ENCODE peak calls at places on chromosomes 13 and 19, in ten cellular contexts. One of them, this sample, is unnamed.

GRCh38 chr13:113777311-113778260 is 18.6 kb downstream of the TMEM255B start:
- DNase-seq in HepG2: no peak
- DNase-seq in stomach: no peak
- DNase-seq in GM23338: peak
- DNase-seq in transverse colon: no peak
- DNase-seq in prostate gland: no peak
- DNase-seq in esophagus muscularis mucosa: no peak
- DNase-seq in Panc1: no peak
- DNase-seq in suprapubic skin: no peak
- DNase-seq in upper lobe of left lung: no peak
- DNase-seq in this sample: peak

GRCh38 chr13:94764576-94765321 is 52.4 kb upstream of the SOX21 start:
- DNase-seq in Panc1: no peak
- DNase-seq in transverse colon: no peak
- DNase-seq in suprapubic skin: no peak
- DNase-seq in upper lobe of left lung: no peak
- DNase-seq in prostate gland: no peak
- DNase-seq in stomach: no peak
- DNase-seq in esophagus muscularis mucosa: no peak
- DNase-seq in HepG2: no peak
- DNase-seq in GM23338: no peak
- DNase-seq in this sample: no peak

GRCh38 chr19:8174706-8175105 is 25.3 kb upstream of the FBN3 start:
- DNase-seq in esophagus muscularis mucosa: no peak
- DNase-seq in HepG2: no peak
- DNase-seq in GM23338: no peak
- DNase-seq in suprapubic skin: no peak
- DNase-seq in upper lobe of left lung: no peak
- DNase-seq in prostate gland: no peak
- DNase-seq in transverse colon: no peak
- DNase-seq in stomach: no peak
- DNase-seq in Panc1: no peak
- DNase-seq in this sample: no peak

GRCh38 chr13:112580912-112581311 is 7.0 kb downstream of the TUBGCP3 start:
- DNase-seq in esophagus muscularis mucosa: peak
- DNase-seq in stomach: no peak
- DNase-seq in GM23338: no peak
- DNase-seq in HepG2: no peak
- DNase-seq in Panc1: no peak
- DNase-seq in upper lobe of left lung: no peak
- DNase-seq in transverse colon: no peak
- DNase-seq in prostate gland: no peak
- DNase-seq in suprapubic skin: no peak
- DNase-seq in this sample: no peak

GRCh38 chr19:49142866-49143335 is 12.3 kb downstream of the HRC start:
- DNase-seq in prostate gland: peak
- DNase-seq in esophagus muscularis mucosa: no peak
- DNase-seq in stomach: peak
- DNase-seq in GM23338: peak
- DNase-seq in upper lobe of left lung: peak
- DNase-seq in transverse colon: peak
- DNase-seq in Panc1: no peak
- DNase-seq in suprapubic skin: peak
- DNase-seq in HepG2: no peak
- DNase-seq in this sample: peak

GRCh38 chr19:16612631-16613030 is 15.4 kb downstream of the MED26 start:
- DNase-seq in Panc1: no peak
- DNase-seq in transverse colon: no peak
- DNase-seq in GM23338: no peak
- DNase-seq in upper lobe of left lung: no peak
- DNase-seq in esophagus muscularis mucosa: no peak
- DNase-seq in suprapubic skin: no peak
- DNase-seq in prostate gland: no peak
- DNase-seq in HepG2: no peak
- DNase-seq in stomach: no peak
- DNase-seq in this sample: no peak

GRCh38 chr13:113623491-113624234 is 34.3 kb downstream of the ATP4B start:
- DNase-seq in GM23338: no peak
- DNase-seq in transverse colon: no peak
- DNase-seq in stomach: no peak
- DNase-seq in HepG2: no peak
- DNase-seq in Panc1: no peak
- DNase-seq in prostate gland: no peak
- DNase-seq in suprapubic skin: peak
- DNase-seq in upper lobe of left lung: no peak
- DNase-seq in esophagus muscularis mucosa: no peak
- DNase-seq in this sample: peak

GRCh38 chr19:42601811-42602443 is 7.2 kb upstream of the CEACAM8 start:
- DNase-seq in prostate gland: no peak
- DNase-seq in Panc1: no peak
- DNase-seq in stomach: no peak
- DNase-seq in transverse colon: no peak
- DNase-seq in HepG2: peak
- DNase-seq in suprapubic skin: no peak
- DNase-seq in GM23338: peak
- DNase-seq in esophagus muscularis mucosa: no peak
- DNase-seq in upper lobe of left lung: no peak
- DNase-seq in this sample: no peak

GRCh38 chr13:48727252-48728011 is 73.7 kb downstream of the CYSLTR2 start:
- DNase-seq in upper lobe of left lung: no peak
- DNase-seq in suprapubic skin: no peak
- DNase-seq in prostate gland: no peak
- DNase-seq in stomach: no peak
- DNase-seq in HepG2: no peak
- DNase-seq in Panc1: no peak
- DNase-seq in esophagus muscularis mucosa: no peak
- DNase-seq in transverse colon: no peak
- DNase-seq in GM23338: no peak
- DNase-seq in this sample: no peak

GRCh38 chr13:21689097-21689496 is 18.2 kb downstream of the FGF9 start:
- DNase-seq in Panc1: no peak
- DNase-seq in HepG2: no peak
- DNase-seq in transverse colon: no peak
- DNase-seq in GM23338: no peak
- DNase-seq in upper lobe of left lung: no peak
- DNase-seq in prostate gland: no peak
- DNase-seq in stomach: no peak
- DNase-seq in esophagus muscularis mucosa: no peak
- DNase-seq in suprapubic skin: no peak
- DNase-seq in this sample: no peak

GRCh38 chr13:104571161-104571889 is 1505.1 kb upstream of the SLC10A2 start:
- DNase-seq in HepG2: peak
- DNase-seq in upper lobe of left lung: peak
- DNase-seq in prostate gland: peak
- DNase-seq in GM23338: peak
- DNase-seq in stomach: peak
- DNase-seq in transverse colon: peak
- DNase-seq in Panc1: peak
- DNase-seq in esophagus muscularis mucosa: no peak
- DNase-seq in suprapubic skin: peak
- DNase-seq in this sample: peak

DNA sequence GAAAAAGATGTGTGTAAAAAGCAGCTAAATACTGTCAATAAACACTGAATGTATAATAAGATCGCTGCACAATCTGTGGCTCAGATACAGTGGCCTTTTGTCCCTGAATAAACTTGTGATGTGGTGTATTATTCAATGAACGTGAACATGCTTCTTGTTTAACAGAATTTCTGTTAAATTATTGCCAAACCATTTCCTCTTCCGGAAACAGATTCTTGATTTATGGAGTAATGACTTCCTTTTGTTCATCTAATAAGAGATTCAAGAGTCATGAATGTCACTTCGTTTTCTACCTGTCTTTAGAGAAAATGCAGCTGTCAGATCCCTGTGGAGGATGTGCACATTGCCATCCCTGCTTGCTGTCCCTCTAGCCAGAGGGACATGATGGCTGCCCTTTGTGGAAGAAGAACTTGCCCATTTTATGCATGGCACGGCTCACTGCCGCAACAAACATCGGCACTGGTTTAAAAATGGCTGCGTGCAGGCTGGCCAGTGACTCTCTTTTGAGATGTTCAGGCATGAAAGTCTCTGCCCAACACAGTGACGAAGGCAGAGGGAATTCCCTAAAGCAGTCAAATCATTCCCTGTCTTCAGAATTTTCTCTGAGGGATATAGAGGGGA is 3.1 kb upstream of the TNFSF13B start:
- DNase-seq in stomach: no peak
- DNase-seq in transverse colon: no peak
- DNase-seq in suprapubic skin: no peak
- DNase-seq in prostate gland: no peak
- DNase-seq in upper lobe of left lung: peak
- DNase-seq in HepG2: no peak
- DNase-seq in esophagus muscularis mucosa: no peak
- DNase-seq in Panc1: no peak
- DNase-seq in GM23338: no peak
- DNase-seq in this sample: peak
- TF ChIP-seq POLR2AphosphoS5 in stomach: no peak
- TF ChIP-seq POLR2AphosphoS5 in transverse colon: no peak
- TF ChIP-seq POLR2AphosphoS5 in suprapubic skin: no peak
- TF ChIP-seq POLR2AphosphoS5 in prostate gland: no peak
- TF ChIP-seq POLR2AphosphoS5 in upper lobe of left lung: no peak
- TF ChIP-seq POLR2AphosphoS5 in HepG2: no peak
- TF ChIP-seq POLR2AphosphoS5 in esophagus muscularis mucosa: no peak
- TF ChIP-seq POLR2AphosphoS5 in Panc1: no peak
- TF ChIP-seq POLR2AphosphoS5 in GM23338: no peak
- TF ChIP-seq POLR2AphosphoS5 in this sample: peak

DNA sequence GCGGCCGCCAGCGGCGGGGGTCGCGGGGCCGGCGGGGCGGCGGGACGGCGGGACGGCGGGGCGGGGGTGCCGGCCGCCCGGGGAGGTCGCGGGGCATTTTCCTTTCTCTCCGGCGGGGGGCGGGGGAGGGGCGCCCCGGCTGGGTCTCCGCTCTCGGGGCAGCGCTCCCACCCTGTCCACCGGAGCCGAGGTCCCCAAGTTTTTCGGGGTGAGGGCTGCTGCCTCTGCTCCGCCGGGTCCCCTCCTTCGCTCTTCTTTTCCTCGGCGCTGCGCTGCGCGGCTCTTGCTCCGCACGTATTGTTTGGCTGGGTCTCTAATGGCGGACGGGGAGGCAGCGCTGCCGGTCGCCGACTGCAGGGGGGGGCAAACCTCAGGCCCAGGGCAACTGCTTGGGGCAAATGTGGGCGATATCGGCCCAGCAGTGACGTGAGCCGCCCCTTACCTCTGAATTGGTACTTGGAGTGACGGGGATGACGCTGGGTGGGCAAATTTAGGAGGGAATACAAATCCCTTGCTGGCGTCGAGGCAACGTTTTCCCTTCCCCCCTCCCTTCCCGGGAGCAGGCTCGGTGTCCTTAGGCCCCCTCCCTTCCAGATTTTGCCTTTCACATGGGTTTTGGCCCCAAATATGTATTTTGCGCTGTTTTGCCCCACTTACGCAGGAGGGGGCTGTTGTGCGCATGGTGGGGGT is 759 bp downstream of the ZMYM2 start:
- DNase-seq in stomach: peak
- DNase-seq in HepG2: peak
- DNase-seq in esophagus muscularis mucosa: no peak
- DNase-seq in upper lobe of left lung: peak
- DNase-seq in Panc1: no peak
- DNase-seq in suprapubic skin: peak
- DNase-seq in prostate gland: peak
- DNase-seq in GM23338: peak
- DNase-seq in transverse colon: peak
- DNase-seq in this sample: peak
- TF ChIP-seq CTCF in stomach: no peak
- TF ChIP-seq CTCF in HepG2: peak
- TF ChIP-seq CTCF in esophagus muscularis mucosa: peak
- TF ChIP-seq CTCF in upper lobe of left lung: no peak
- TF ChIP-seq CTCF in Panc1: no peak
- TF ChIP-seq CTCF in suprapubic skin: no peak
- TF ChIP-seq CTCF in prostate gland: peak
- TF ChIP-seq CTCF in GM23338: no peak
- TF ChIP-seq CTCF in transverse colon: peak
- TF ChIP-seq CTCF in this sample: peak

GRCh38 chr19:40600086-40600917 is 867 bp upstream of the LTBP4 start:
- DNase-seq in stomach: no peak
- DNase-seq in prostate gland: no peak
- DNase-seq in suprapubic skin: no peak
- DNase-seq in transverse colon: no peak
- DNase-seq in HepG2: no peak
- DNase-seq in esophagus muscularis mucosa: no peak
- DNase-seq in GM23338: peak
- DNase-seq in Panc1: no peak
- DNase-seq in upper lobe of left lung: no peak
- DNase-seq in this sample: no peak

GRCh38 chr19:40599331-40600085 is 1.7 kb upstream of the LTBP4 start:
- DNase-seq in suprapubic skin: no peak
- DNase-seq in GM23338: peak
- DNase-seq in Panc1: no peak
- DNase-seq in HepG2: no peak
- DNase-seq in upper lobe of left lung: no peak
- DNase-seq in transverse colon: no peak
- DNase-seq in stomach: no peak
- DNase-seq in esophagus muscularis mucosa: no peak
- DNase-seq in prostate gland: no peak
- DNase-seq in this sample: no peak

GRCh38 chr19:40603071-40603718 is 2.0 kb downstream of the LTBP4 start:
- DNase-seq in GM23338: peak
- DNase-seq in upper lobe of left lung: no peak
- DNase-seq in esophagus muscularis mucosa: no peak
- DNase-seq in transverse colon: no peak
- DNase-seq in suprapubic skin: no peak
- DNase-seq in prostate gland: no peak
- DNase-seq in stomach: no peak
- DNase-seq in HepG2: peak
- DNase-seq in Panc1: no peak
- DNase-seq in this sample: no peak

GRCh38 chr19:40598918-40599307 is 2.3 kb upstream of the LTBP4 start:
- DNase-seq in Panc1: no peak
- DNase-seq in suprapubic skin: no peak
- DNase-seq in upper lobe of left lung: no peak
- DNase-seq in GM23338: no peak
- DNase-seq in esophagus muscularis mucosa: no peak
- DNase-seq in stomach: no peak
- DNase-seq in transverse colon: no peak
- DNase-seq in HepG2: no peak
- DNase-seq in prostate gland: no peak
- DNase-seq in this sample: no peak

GRCh38 chr19:40601061-40601973 is at the start of gene LTBP4:
- DNase-seq in prostate gland: no peak
- DNase-seq in Panc1: no peak
- DNase-seq in HepG2: no peak
- DNase-seq in upper lobe of left lung: no peak
- DNase-seq in suprapubic skin: no peak
- DNase-seq in stomach: no peak
- DNase-seq in esophagus muscularis mucosa: no peak
- DNase-seq in transverse colon: peak
- DNase-seq in GM23338: peak
- DNase-seq in this sample: peak
- TF ChIP-seq POLR2AphosphoS5 in prostate gland: no peak
- TF ChIP-seq POLR2AphosphoS5 in Panc1: no peak
- TF ChIP-seq POLR2AphosphoS5 in HepG2: no peak
- TF ChIP-seq POLR2AphosphoS5 in upper lobe of left lung: no peak
- TF ChIP-seq POLR2AphosphoS5 in suprapubic skin: no peak
- TF ChIP-seq POLR2AphosphoS5 in stomach: no peak
- TF ChIP-seq POLR2AphosphoS5 in esophagus muscularis mucosa: no peak
- TF ChIP-seq POLR2AphosphoS5 in transverse colon: no peak
- TF ChIP-seq POLR2AphosphoS5 in GM23338: no peak
- TF ChIP-seq POLR2AphosphoS5 in this sample: peak

GRCh38 chr19:18771328-18772242 is 19.5 kb downstream of the COMP start:
- DNase-seq in upper lobe of left lung: no peak
- DNase-seq in prostate gland: no peak
- DNase-seq in Panc1: no peak
- DNase-seq in suprapubic skin: no peak
- DNase-seq in esophagus muscularis mucosa: no peak
- DNase-seq in GM23338: peak
- DNase-seq in HepG2: peak
- DNase-seq in transverse colon: no peak
- DNase-seq in stomach: no peak
- DNase-seq in this sample: no peak
- TF ChIP-seq CTCF in upper lobe of left lung: no peak
- TF ChIP-seq CTCF in prostate gland: no peak
- TF ChIP-seq CTCF in Panc1: peak
- TF ChIP-seq CTCF in suprapubic skin: no peak
- TF ChIP-seq CTCF in esophagus muscularis mucosa: no peak
- TF ChIP-seq CTCF in GM23338: peak
- TF ChIP-seq CTCF in HepG2: peak
- TF ChIP-seq CTCF in transverse colon: no peak
- TF ChIP-seq CTCF in stomach: no peak
- TF ChIP-seq CTCF in this sample: no peak

This sample was measured in spleen.